ENCODE peak calls at places on chromosomes 7 and 10, in ten cellular contexts. One of them, this sample, is unnamed.

GRCh38 chr7:17044396-17044795 is 162.6 kb upstream of the AGR3 start:
- DNase-seq in GDM1: no peak
- DNase-seq in DMS153: no peak
- DNase-seq in HFFc6: no peak
- DNase-seq in pons: peak; percentile 6
- DNase-seq in NCI-H774: no peak
- DNase-seq in mesendoderm: peak; percentile 17
- DNase-seq in astrocyte of the spinal cord: no peak
- DNase-seq in A549: no peak
- DNase-seq in upper lobe of right lung: no peak
- DNase-seq in this sample: no peak

GRCh38 chr7:146414373-146414772 is 297.8 kb downstream of the CNTNAP2 start:
- DNase-seq in GDM1: no peak
- DNase-seq in DMS153: no peak
- DNase-seq in HFFc6: no peak
- DNase-seq in pons: no peak
- DNase-seq in NCI-H774: no peak
- DNase-seq in mesendoderm: peak; percentile 19
- DNase-seq in astrocyte of the spinal cord: no peak
- DNase-seq in A549: no peak
- DNase-seq in upper lobe of right lung: no peak
- DNase-seq in this sample: no peak

GRCh38 chr10:133466683-133467275 is 13.0 kb downstream of the SCART1 start:
- DNase-seq in GDM1: no peak
- DNase-seq in DMS153: no peak
- DNase-seq in HFFc6: no peak
- DNase-seq in pons: no peak
- DNase-seq in NCI-H774: no peak
- DNase-seq in mesendoderm: no peak
- DNase-seq in astrocyte of the spinal cord: no peak
- DNase-seq in A549: no peak
- DNase-seq in upper lobe of right lung: no peak
- DNase-seq in this sample: no peak

GRCh38 chr7:157827045-157827862 is 490.4 kb downstream of the DNAJB6 start:
- DNase-seq in GDM1: no peak
- DNase-seq in DMS153: no peak
- DNase-seq in HFFc6: no peak
- DNase-seq in pons: no peak
- DNase-seq in NCI-H774: no peak
- DNase-seq in mesendoderm: no peak
- DNase-seq in astrocyte of the spinal cord: no peak
- DNase-seq in A549: no peak
- DNase-seq in upper lobe of right lung: peak; percentile 40
- DNase-seq in this sample: peak; percentile 22

GRCh38 chr7:133197972-133198544 is 54.8 kb upstream of the EXOC4 start:
- DNase-seq in GDM1: no peak
- DNase-seq in DMS153: no peak
- DNase-seq in HFFc6: no peak
- DNase-seq in pons: no peak
- DNase-seq in NCI-H774: no peak
- DNase-seq in mesendoderm: peak; percentile 52
- DNase-seq in astrocyte of the spinal cord: no peak
- DNase-seq in A549: no peak
- DNase-seq in upper lobe of right lung: no peak
- DNase-seq in this sample: no peak

GRCh38 chr7:141486959-141487358 is 64.3 kb upstream of the AGK start:
- DNase-seq in GDM1: no peak
- DNase-seq in DMS153: no peak
- DNase-seq in HFFc6: no peak
- DNase-seq in pons: no peak
- DNase-seq in NCI-H774: no peak
- DNase-seq in mesendoderm: peak; percentile 29
- DNase-seq in astrocyte of the spinal cord: no peak
- DNase-seq in A549: no peak
- DNase-seq in upper lobe of right lung: no peak
- DNase-seq in this sample: no peak

GRCh38 chr10:103854687-103855423 is 521 bp downstream of the SH3PXD2A start:
- DNase-seq in GDM1: no peak
- DNase-seq in DMS153: no peak
- DNase-seq in HFFc6: no peak
- DNase-seq in pons: no peak
- DNase-seq in NCI-H774: no peak
- DNase-seq in mesendoderm: peak; percentile 72
- DNase-seq in astrocyte of the spinal cord: peak; percentile 32
- DNase-seq in A549: peak; percentile 51
- DNase-seq in upper lobe of right lung: no peak
- DNase-seq in this sample: no peak

GRCh38 chr7:644381-645305 is 81.9 kb upstream of the DNAAF5 start:
- DNase-seq in GDM1: no peak
- DNase-seq in DMS153: no peak
- DNase-seq in HFFc6: no peak
- DNase-seq in pons: no peak
- DNase-seq in NCI-H774: no peak
- DNase-seq in mesendoderm: no peak
- DNase-seq in astrocyte of the spinal cord: no peak
- DNase-seq in A549: no peak
- DNase-seq in upper lobe of right lung: peak; percentile 59
- DNase-seq in this sample: no peak

GRCh38 chr10:31582365-31583052 is 263.5 kb downstream of the ZEB1 start:
- DNase-seq in GDM1: no peak
- DNase-seq in DMS153: no peak
- DNase-seq in HFFc6: no peak
- DNase-seq in pons: no peak
- DNase-seq in NCI-H774: no peak
- DNase-seq in mesendoderm: peak; percentile 58
- DNase-seq in astrocyte of the spinal cord: peak; percentile 16
- DNase-seq in A549: peak; percentile 66
- DNase-seq in upper lobe of right lung: no peak
- DNase-seq in this sample: no peak

GRCh38 chr7:24882989-24883631 is 96.9 kb downstream of the OSBPL3 start:
- DNase-seq in GDM1: no peak
- DNase-seq in DMS153: no peak
- DNase-seq in HFFc6: peak; percentile 65
- DNase-seq in pons: peak; percentile 24
- DNase-seq in NCI-H774: no peak
- DNase-seq in mesendoderm: no peak
- DNase-seq in astrocyte of the spinal cord: peak; percentile 85
- DNase-seq in A549: no peak
- DNase-seq in upper lobe of right lung: no peak
- DNase-seq in this sample: no peak

GRCh38 chr7:135205850-135206249 is 5.5 kb downstream of the WDR91 start:
- DNase-seq in GDM1: no peak
- DNase-seq in DMS153: no peak
- DNase-seq in HFFc6: no peak
- DNase-seq in pons: peak; percentile 15
- DNase-seq in NCI-H774: no peak
- DNase-seq in mesendoderm: no peak
- DNase-seq in astrocyte of the spinal cord: no peak
- DNase-seq in A549: no peak
- DNase-seq in upper lobe of right lung: no peak
- DNase-seq in this sample: no peak

GRCh38 chr10:60334991-60335390 is 54.7 kb downstream of the ANK3 start:
- DNase-seq in GDM1: no peak
- DNase-seq in DMS153: no peak
- DNase-seq in HFFc6: no peak
- DNase-seq in pons: no peak
- DNase-seq in NCI-H774: no peak
- DNase-seq in mesendoderm: no peak
- DNase-seq in astrocyte of the spinal cord: no peak
- DNase-seq in A549: no peak
- DNase-seq in upper lobe of right lung: no peak
- DNase-seq in this sample: no peak

GRCh38 chr10:72875250-72876055 is 18.1 kb upstream of the OIT3 start:
- DNase-seq in GDM1: no peak
- DNase-seq in DMS153: peak; percentile 2
- DNase-seq in HFFc6: peak; percentile 23
- DNase-seq in pons: no peak
- DNase-seq in NCI-H774: peak; percentile 3
- DNase-seq in mesendoderm: peak; percentile 47
- DNase-seq in astrocyte of the spinal cord: peak; percentile 42
- DNase-seq in A549: peak; percentile 31
- DNase-seq in upper lobe of right lung: no peak
- DNase-seq in this sample: no peak

GRCh38 chr7:45563401-45563800 is 10.8 kb upstream of the ADCY1 start:
- DNase-seq in GDM1: no peak
- DNase-seq in DMS153: no peak
- DNase-seq in HFFc6: no peak
- DNase-seq in pons: no peak
- DNase-seq in NCI-H774: no peak
- DNase-seq in mesendoderm: no peak
- DNase-seq in astrocyte of the spinal cord: no peak
- DNase-seq in A549: no peak
- DNase-seq in upper lobe of right lung: no peak
- DNase-seq in this sample: no peak

GRCh38 chr10:104688251-104688650 is 47.2 kb downstream of the SORCS3 start:
- DNase-seq in GDM1: no peak
- DNase-seq in DMS153: no peak
- DNase-seq in HFFc6: no peak
- DNase-seq in pons: peak; percentile 61
- DNase-seq in NCI-H774: no peak
- DNase-seq in mesendoderm: no peak
- DNase-seq in astrocyte of the spinal cord: no peak
- DNase-seq in A549: no peak
- DNase-seq in upper lobe of right lung: no peak
- DNase-seq in this sample: no peak

GRCh38 chr10:80409121-80409520 is 770 bp downstream of the PRXL2A start:
- DNase-seq in GDM1: no peak
- DNase-seq in DMS153: no peak
- DNase-seq in HFFc6: no peak
- DNase-seq in pons: no peak
- DNase-seq in NCI-H774: no peak
- DNase-seq in mesendoderm: no peak
- DNase-seq in astrocyte of the spinal cord: no peak
- DNase-seq in A549: peak; percentile 8
- DNase-seq in upper lobe of right lung: no peak
- DNase-seq in this sample: no peak

GRCh38 chr7:15334524-15335269 is 227.1 kb downstream of the AGMO start:
- DNase-seq in GDM1: no peak
- DNase-seq in DMS153: peak; percentile 94
- DNase-seq in HFFc6: no peak
- DNase-seq in pons: no peak
- DNase-seq in NCI-H774: peak; percentile 70
- DNase-seq in mesendoderm: no peak
- DNase-seq in astrocyte of the spinal cord: no peak
- DNase-seq in A549: no peak
- DNase-seq in upper lobe of right lung: no peak
- DNase-seq in this sample: no peak

GRCh38 chr7:91784469-91784868 is 96.0 kb downstream of the MTERF1 start:
- DNase-seq in GDM1: no peak
- DNase-seq in DMS153: peak; percentile 66
- DNase-seq in HFFc6: peak; percentile 67
- DNase-seq in pons: peak; percentile 24
- DNase-seq in NCI-H774: peak; percentile 46
- DNase-seq in mesendoderm: no peak
- DNase-seq in astrocyte of the spinal cord: peak; percentile 62
- DNase-seq in A549: peak; percentile 26
- DNase-seq in upper lobe of right lung: no peak
- DNase-seq in this sample: no peak

GRCh38 chr10:90571876-90572275 is 286.0 kb downstream of the HTR7 start:
- DNase-seq in GDM1: no peak
- DNase-seq in DMS153: no peak
- DNase-seq in HFFc6: no peak
- DNase-seq in pons: no peak
- DNase-seq in NCI-H774: no peak
- DNase-seq in mesendoderm: no peak
- DNase-seq in astrocyte of the spinal cord: peak; percentile 19
- DNase-seq in A549: no peak
- DNase-seq in upper lobe of right lung: no peak
- DNase-seq in this sample: no peak

GRCh38 chr7:491958-492713 is 27.5 kb downstream of the PDGFA start:
- DNase-seq in GDM1: no peak
- DNase-seq in DMS153: no peak
- DNase-seq in HFFc6: no peak
- DNase-seq in pons: no peak
- DNase-seq in NCI-H774: no peak
- DNase-seq in mesendoderm: no peak
- DNase-seq in astrocyte of the spinal cord: no peak
- DNase-seq in A549: no peak
- DNase-seq in upper lobe of right lung: peak; percentile 62
- DNase-seq in this sample: no peak

GRCh38 chr10:92024700-92025099 is 101.1 kb downstream of the BTAF1 start:
- DNase-seq in GDM1: no peak
- DNase-seq in DMS153: no peak
- DNase-seq in HFFc6: peak; percentile 17
- DNase-seq in pons: no peak
- DNase-seq in NCI-H774: no peak
- DNase-seq in mesendoderm: no peak
- DNase-seq in astrocyte of the spinal cord: no peak
- DNase-seq in A549: no peak
- DNase-seq in upper lobe of right lung: no peak
- DNase-seq in this sample: no peak

GRCh38 chr10:6305762-6306321 is 103.1 kb downstream of the PFKFB3 start:
- DNase-seq in GDM1: no peak
- DNase-seq in DMS153: no peak
- DNase-seq in HFFc6: no peak
- DNase-seq in pons: no peak
- DNase-seq in NCI-H774: no peak
- DNase-seq in mesendoderm: no peak
- DNase-seq in astrocyte of the spinal cord: no peak
- DNase-seq in A549: no peak
- DNase-seq in upper lobe of right lung: no peak
- DNase-seq in this sample: no peak

GRCh38 chr7:6167587-6168154 is 104.8 kb downstream of the CYTH3 start:
- DNase-seq in GDM1: no peak
- DNase-seq in DMS153: no peak
- DNase-seq in HFFc6: no peak
- DNase-seq in pons: no peak
- DNase-seq in NCI-H774: no peak
- DNase-seq in mesendoderm: no peak
- DNase-seq in astrocyte of the spinal cord: no peak
- DNase-seq in A549: no peak
- DNase-seq in upper lobe of right lung: peak; percentile 59
- DNase-seq in this sample: no peak

GRCh38 chr7:95509199-95509598 is 23.5 kb downstream of the ASB4 start:
- DNase-seq in GDM1: no peak
- DNase-seq in DMS153: peak; percentile 98
- DNase-seq in HFFc6: peak; percentile 22
- DNase-seq in pons: no peak
- DNase-seq in NCI-H774: peak; percentile 86
- DNase-seq in mesendoderm: peak; percentile 86
- DNase-seq in astrocyte of the spinal cord: peak; percentile 84
- DNase-seq in A549: no peak
- DNase-seq in upper lobe of right lung: no peak
- DNase-seq in this sample: no peak

GRCh38 chr10:42519761-42520460 is 118.5 kb downstream of the ZNF33B start:
- DNase-seq in GDM1: no peak
- DNase-seq in DMS153: no peak
- DNase-seq in HFFc6: no peak
- DNase-seq in pons: no peak
- DNase-seq in NCI-H774: no peak
- DNase-seq in mesendoderm: peak; percentile 18
- DNase-seq in astrocyte of the spinal cord: peak; percentile 3
- DNase-seq in A549: no peak
- DNase-seq in upper lobe of right lung: no peak
- DNase-seq in this sample: no peak

GRCh38 chr10:10128387-10128786 is 889.3 kb upstream of the CELF2 start:
- DNase-seq in GDM1: no peak
- DNase-seq in DMS153: no peak
- DNase-seq in HFFc6: no peak
- DNase-seq in pons: no peak
- DNase-seq in NCI-H774: no peak
- DNase-seq in mesendoderm: peak; percentile 63
- DNase-seq in astrocyte of the spinal cord: no peak
- DNase-seq in A549: no peak
- DNase-seq in upper lobe of right lung: no peak
- DNase-seq in this sample: no peak

GRCh38 chr10:62815373-62816111 is 624 bp downstream of the EGR2 start:
- DNase-seq in GDM1: no peak
- DNase-seq in DMS153: no peak
- DNase-seq in HFFc6: no peak
- DNase-seq in pons: no peak
- DNase-seq in NCI-H774: no peak
- DNase-seq in mesendoderm: peak; percentile 39
- DNase-seq in astrocyte of the spinal cord: peak; percentile 33
- DNase-seq in A549: no peak
- DNase-seq in upper lobe of right lung: peak; percentile 68
- DNase-seq in this sample: no peak

GRCh38 chr7:266851-267840 is 22.8 kb upstream of the FOXL3 start:
- DNase-seq in GDM1: no peak
- DNase-seq in DMS153: peak; percentile 33
- DNase-seq in HFFc6: no peak
- DNase-seq in pons: no peak
- DNase-seq in NCI-H774: no peak
- DNase-seq in mesendoderm: peak; percentile 45
- DNase-seq in astrocyte of the spinal cord: no peak
- DNase-seq in A549: no peak
- DNase-seq in upper lobe of right lung: no peak
- DNase-seq in this sample: no peak

This sample was measured in CD4-positive, alpha-beta T cell.